ENCODE peak calls at places on chromosomes 12 and 14, in four cellular contexts. T is H1, Q is H9, Z is IMR-90. G is an unnamed sample.

GRCh38 chr14:47259796-47260195 is 415.6 kb downstream of the MDGA2 start:
- DNase-seq in T (no peak), Z (no peak), Q (no peak), G (no peak)

GRCh38 chr12:19575307-19576243 is 136.3 kb downstream of the AEBP2 start:
- DNase-seq in Q (no peak), T (no peak), Z (peak), G (no peak)

GRCh38 chr12:13120431-13120830 is 17.0 kb upstream of the GSG1 start:
- DNase-seq in Q (no peak), T (no peak), Z (no peak), G (no peak)

GRCh38 chr12:4421590-4422031 is 24.0 kb downstream of the FGF6 start:
- DNase-seq in Z (peak), T (no peak), Q (no peak), G (peak)

GRCh38 chr12:6461401-6462233 is 8.9 kb downstream of the VAMP1 start:
- DNase-seq in Z (peak), T (no peak), Q (no peak), G (no peak)

GRCh38 chr14:52312872-52313492 is 1.1 kb upstream of the PTGER2 start:
- DNase-seq in Z (peak), T (no peak), Q (no peak), G (no peak)

GRCh38 chr12:106108187-106108816 is 30.5 kb downstream of the NUAK1 start:
- DNase-seq in Q (peak), Z (peak), T (peak), G (no peak)

GRCh38 chr12:6541371-6542165 is 7.3 kb downstream of the GAPDH start:
- DNase-seq in T (no peak), Z (no peak), Q (peak), G (no peak)

GRCh38 chr14:64549805-64550538 is at the start of gene PPP1R36:
- DNase-seq in Z (no peak), Q (peak), T (no peak), G (no peak)

GRCh38 chr14:97408937-97409860 is 612.0 kb downstream of the VRK1 start:
- DNase-seq in Z (no peak), Q (no peak), T (no peak), G (no peak)

GRCh38 chr12:104863549-104863948 is 94.5 kb downstream of the SLC41A2 start:
- DNase-seq in Z (peak), T (no peak), Q (no peak), G (no peak)

GRCh38 chr12:3200779-3201738 is 123.9 kb downstream of the TSPAN9 start:
- DNase-seq in Z (no peak), Q (no peak), T (no peak), G (no peak)

GRCh38 chr12:117468016-117468415 is 106.6 kb upstream of the NOS1 start:
- DNase-seq in Z (no peak), Q (no peak), T (no peak), G (no peak)

GRCh38 chr14:90649096-90649495 is 167.1 kb downstream of the TTC7B start:
- DNase-seq in Q (no peak), Z (peak), T (no peak), G (no peak)

GRCh38 chr14:101843665-101844064 is 82.2 kb downstream of the PPP2R5C start:
- DNase-seq in T (no peak), Z (no peak), Q (no peak), G (no peak)

GRCh38 chr12:70270108-70270507 is 26.9 kb downstream of the CNOT2 start:
- DNase-seq in Q (no peak), Z (no peak), T (no peak), G (no peak)

GRCh38 chr14:20682435-20683124 is 1.8 kb upstream of the RNASE4 start:
- DNase-seq in Q (peak), T (no peak), Z (peak), G (peak)

GRCh38 chr12:121137512-121137911 is 4.8 kb downstream of the P2RX7 start:
- DNase-seq in Q (no peak), Z (no peak), T (no peak), G (no peak)

GRCh38 chr12:6695313-6696045 is 5.1 kb downstream of the PIANP start:
- DNase-seq in Q (no peak), T (no peak), Z (no peak), G (no peak)

DNA sequence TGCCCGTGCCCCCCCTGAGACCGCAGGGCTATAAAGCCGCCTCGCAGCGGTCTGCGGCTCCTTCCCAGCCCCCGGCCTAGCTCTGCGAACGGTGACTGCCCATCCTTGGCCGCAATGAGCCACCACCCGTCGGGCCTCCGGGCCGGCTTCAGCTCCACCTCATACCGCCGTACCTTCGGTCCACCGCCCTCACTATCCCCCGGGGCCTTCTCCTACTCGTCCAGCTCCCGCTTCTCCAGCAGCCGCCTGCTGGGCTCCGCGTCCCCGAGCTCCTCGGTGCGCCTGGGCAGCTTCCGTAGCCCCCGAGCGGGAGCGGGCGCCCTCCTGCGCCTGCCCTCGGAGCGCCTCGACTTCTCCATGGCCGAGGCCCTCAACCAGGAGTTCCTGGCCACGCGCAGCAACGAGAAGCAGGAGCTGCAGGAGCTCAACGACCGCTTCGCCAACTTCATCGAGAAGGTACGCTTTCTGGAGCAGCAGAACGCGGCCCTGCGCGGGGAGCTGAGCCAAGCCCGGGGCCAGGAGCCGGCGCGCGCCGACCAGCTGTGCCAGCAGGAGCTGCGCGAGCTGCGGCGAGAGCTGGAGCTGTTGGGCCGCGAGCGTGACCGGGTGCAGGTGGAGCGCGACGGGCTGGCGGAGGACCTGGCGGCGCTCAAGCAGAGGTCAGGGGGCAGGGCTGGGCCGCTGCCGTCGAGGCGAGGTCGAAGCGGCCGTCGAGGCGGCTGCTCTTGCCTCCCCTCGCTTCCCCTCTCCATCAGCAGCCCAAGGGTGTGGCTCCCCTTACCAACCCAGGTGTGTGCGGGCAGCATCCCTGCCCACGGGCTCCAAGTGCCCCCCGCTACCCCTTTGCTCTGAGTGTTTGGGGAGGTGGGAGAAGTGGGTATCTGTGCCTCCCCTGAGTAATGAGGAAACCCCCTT is at the start of gene PRPH:
- DNase-seq in T (no peak), Q (peak), Z (no peak), G (no peak)
- H3K23ac ChIP-seq in T (no peak), Q (no peak), Z (no peak), G (peak)

GRCh38 chr12:122982963-122983788 is 2.7 kb downstream of the ARL6IP4 start:
- DNase-seq in Q (no peak), Z (no peak), T (no peak), G (no peak)

GRCh38 chr12:122981036-122981471 is 573 bp downstream of the ARL6IP4 start:
- DNase-seq in Z (no peak), Q (no peak), T (no peak), G (no peak)

GRCh38 chr12:122982494-122982850 is 2.0 kb downstream of the ARL6IP4 start:
- DNase-seq in Q (no peak), T (no peak), Z (no peak), G (no peak)

GRCh38 chr12:122980192-122981035 is at the start of gene ARL6IP4:
- DNase-seq in T (no peak), Z (peak), Q (no peak), G (peak)

GRCh38 chr12:122981587-122982493 is 1.4 kb downstream of the ARL6IP4 start:
- DNase-seq in T (no peak), Q (no peak), Z (no peak), G (no peak)
- H3K23ac ChIP-seq in T (no peak), Q (no peak), Z (peak), G (peak)

GRCh38 chr12:101053203-101053602 is 156.8 kb downstream of the SLC5A8 start:
- DNase-seq in Z (no peak), Q (no peak), T (no peak), G (no peak)
- H3K23ac ChIP-seq in Z (no peak), Q (no peak), T (no peak), G (no peak)

DNA sequence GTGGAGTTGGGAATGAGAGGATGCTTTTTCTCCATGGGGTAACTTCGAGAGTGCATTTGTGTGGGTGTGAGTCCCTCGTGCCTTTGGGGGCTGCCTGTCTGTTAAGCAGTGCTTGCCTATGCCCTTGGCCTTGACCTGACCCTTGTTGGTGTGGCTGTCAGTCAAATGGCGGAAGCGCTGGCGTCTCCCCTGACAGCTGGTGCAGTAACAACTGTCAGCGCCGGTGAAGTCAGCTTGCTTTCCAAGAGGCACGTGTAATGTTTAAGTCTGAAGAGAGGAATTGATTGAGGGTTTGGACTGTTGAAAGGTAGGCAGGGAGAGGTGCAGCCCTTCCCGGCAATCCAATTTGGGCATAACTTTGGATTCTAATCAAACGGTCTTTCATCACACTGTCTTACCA is 211.3 kb downstream of the AACS start:
- DNase-seq in Z (no peak), T (no peak), Q (no peak), G (no peak)
- H3K23ac ChIP-seq in Z (no peak), T (no peak), Q (no peak), G (no peak)

DNA sequence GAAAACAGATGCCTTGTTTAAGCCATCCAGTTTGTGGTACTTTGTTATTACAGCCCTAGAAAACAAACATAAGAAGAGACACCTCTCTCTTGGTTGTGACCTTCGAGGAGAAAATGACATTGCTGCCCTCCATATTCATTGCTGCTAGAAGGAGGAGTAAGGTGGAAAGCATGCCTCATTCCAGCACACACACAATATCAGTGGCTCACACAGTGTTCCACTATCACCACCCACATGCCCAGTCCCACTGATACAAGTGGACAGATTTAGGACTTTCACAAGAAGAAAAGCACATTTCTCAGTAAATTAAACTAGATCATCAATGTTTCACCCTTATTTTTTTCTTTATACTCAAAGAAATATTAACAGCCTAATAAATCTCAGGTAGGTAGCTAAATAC is 143.6 kb downstream of the PHLDA1 start:
- DNase-seq in T (no peak), Q (no peak), Z (no peak), G (no peak)
- H3K23ac ChIP-seq in T (no peak), Q (no peak), Z (no peak), G (no peak)

G was measured in neuronal stem cell.